ENCODE peak calls at places on chromosomes 13 and 19, in six cellular contexts. R is choroid plexus epithelial cell, Z is Peyer's patch, U is cardiac muscle cell, K is heart left ventricle, J is bronchial epithelial cell. E is an unnamed sample.

GRCh38 chr13:48595330-48596127 is 58.2 kb upstream of the CYSLTR2 start:
- DNase-seq in J (peak), K (peak), R (peak), Z (no peak), U (peak), E (peak)

GRCh38 chr13:97976551-97977375 is 23.3 kb downstream of the IPO5 start:
- DNase-seq in U (no peak), K (peak), R (no peak), J (no peak), Z (no peak), E (peak)

GRCh38 chr13:41505209-41505835 is 48.0 kb downstream of the RGCC start:
- DNase-seq in R (peak), U (peak), J (peak), Z (no peak), K (no peak), E (peak)

GRCh38 chr13:79742923-79743322 is 262.0 kb downstream of the NDFIP2 start:
- DNase-seq in U (no peak), Z (no peak), J (no peak), K (no peak), R (no peak), E (no peak)

GRCh38 chr13:103803349-103803748 is 737.1 kb upstream of the SLC10A2 start:
- DNase-seq in K (no peak), R (no peak), J (no peak), Z (no peak), U (no peak), E (no peak)

GRCh38 chr13:75326173-75327131 is 155.5 kb downstream of the TBC1D4 start:
- DNase-seq in J (no peak), K (peak), R (peak), U (peak), Z (no peak), E (peak)

GRCh38 chr19:22332924-22333323 is 46.7 kb downstream of the ZNF729 start:
- DNase-seq in K (no peak), U (no peak), J (peak), R (peak), Z (no peak), E (no peak)

GRCh38 chr19:33780746-33781145 is 15.9 kb upstream of the KCTD15 start:
- DNase-seq in K (no peak), R (peak), Z (no peak), U (peak), J (no peak), E (no peak)

GRCh38 chr13:112731667-112732616 is 42.1 kb downstream of the ATP11A start:
- DNase-seq in R (no peak), U (no peak), K (no peak), J (no peak), Z (peak), E (no peak)

GRCh38 chr13:100297413-100297812 is 208.5 kb downstream of the PCCA start:
- DNase-seq in K (no peak), R (no peak), U (no peak), Z (no peak), J (no peak), E (no peak)

GRCh38 chr19:19410553-19411550 is 5.4 kb downstream of the GATAD2A start:
- DNase-seq in U (no peak), Z (no peak), K (no peak), J (no peak), R (no peak), E (no peak)

GRCh38 chr19:38975214-38975860 is at the start of gene FBXO17:
- DNase-seq in Z (peak), K (peak), J (peak), R (peak), U (peak), E (peak)

GRCh38 chr13:90800082-90800746 is 547.3 kb upstream of the MIR17HG start:
- DNase-seq in R (peak), Z (no peak), J (no peak), U (peak), K (peak), E (no peak)

GRCh38 chr13:43787998-43788397 is 1.2 kb upstream of the ENOX1 start:
- DNase-seq in Z (no peak), J (peak), U (peak), K (no peak), R (peak), E (peak)
- TF ChIP-seq CTCF in Z (no peak), J (peak), U (peak), K (peak), R (peak), E (peak)

GRCh38 chr13:78139765-78140164 is 221.1 kb upstream of the EDNRB start:
- DNase-seq in Z (no peak), J (no peak), K (no peak), U (no peak), R (no peak), E (no peak)
- H3K4me3 ChIP-seq in Z (no peak), J (no peak), K (no peak), U (no peak), R (no peak), E (no peak)

GRCh38 chr19:37583340-37583739 is 11.3 kb downstream of the ZNF571 start:
- DNase-seq in U (no peak), R (no peak), J (no peak), K (no peak), Z (no peak), E (no peak)
- TF ChIP-seq CTCF in U (no peak), R (no peak), J (no peak), K (no peak), Z (no peak), E (no peak)

DNA sequence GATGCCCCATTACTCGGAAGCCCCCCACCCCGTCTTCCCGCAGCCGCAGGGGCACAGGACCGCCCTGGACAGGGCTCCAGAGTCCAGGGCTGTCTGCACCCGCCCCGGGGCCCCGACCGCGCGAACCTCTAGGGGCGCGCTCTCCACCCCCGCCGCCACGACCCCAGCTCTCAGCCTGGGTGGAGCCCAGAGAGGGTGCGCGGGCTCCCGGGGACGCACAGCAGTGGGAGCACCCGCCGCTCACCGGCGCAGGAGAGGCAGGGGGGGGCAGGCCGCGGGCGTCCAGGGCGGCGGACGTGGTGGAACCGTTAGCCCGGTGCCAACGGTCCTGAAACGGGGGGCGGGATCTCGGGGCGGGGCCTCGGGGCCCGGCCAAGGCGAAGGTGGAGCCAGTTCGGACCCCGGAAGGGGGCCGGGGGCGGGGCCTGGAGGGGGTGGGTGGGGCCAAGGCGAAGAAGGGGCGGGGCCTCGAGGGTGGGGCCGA is at the start of gene ATP8B3:
- DNase-seq in R (no peak), K (no peak), U (no peak), J (no peak), Z (no peak), E (no peak)
- H3K4me3 ChIP-seq in R (peak), K (peak), U (peak), J (peak), Z (peak), E (peak)